ENCODE peak calls at places on chromosome 1, in nine cellular contexts. O is lung microvascular endothelial cell; Z is psoas muscle; R is ELR; J is activated CD4-positive, alpha-beta T cell treated with anti-CD3 and anti-CD28 coated beads, Interleukin-2, amount 50 U/mL, for 1 hour; Y is T-cell; L is AG08395; K is NCI-H82; F is NCI-H510A. M is an unnamed sample.

GRCh38 chr1:245575710-245576109 is 420.9 kb downstream of the KIF26B start:
- DNase-seq in O (no peak), Z (no peak), R (no peak), J (no peak), Y (no peak), L (no peak), K (no peak), F (no peak), M (no peak)

GRCh38 chr1:9289724-9290493 is 2.8 kb upstream of the SPSB1 start:
- DNase-seq in O (peak; percentile 77), Z (peak; percentile 88), R (peak; percentile 88), J (no peak), Y (no peak), L (peak; percentile 70), K (peak; percentile 24), F (no peak), M (peak; percentile 75)

GRCh38 chr1:233440952-233441401 is 113.5 kb downstream of the MAP3K21 start:
- DNase-seq in O (peak; percentile 51), Z (no peak), R (peak; percentile 65), J (no peak), Y (no peak), L (peak; percentile 61), K (peak; percentile 80), F (peak; percentile 29), M (peak; percentile 43)

GRCh38 chr1:234997201-234998173 is 131.2 kb downstream of the TOMM20 start:
- DNase-seq in O (peak; percentile 99), Z (peak; percentile 100), R (peak; percentile 99), J (no peak), Y (no peak), L (peak; percentile 96), K (no peak), F (peak; percentile 48), M (peak; percentile 99)

GRCh38 chr1:67130673-67131072 is 4.1 kb downstream of the C1orf141 start:
- DNase-seq in O (no peak), Z (no peak), R (no peak), J (no peak), Y (no peak), L (no peak), K (no peak), F (no peak), M (no peak)

GRCh38 chr1:74995848-74996247 is 138.3 kb upstream of the LHX8 start:
- DNase-seq in O (no peak), Z (no peak), R (no peak), J (no peak), Y (no peak), L (no peak), K (no peak), F (no peak), M (no peak)

GRCh38 chr1:178418284-178418955 is 78.3 kb downstream of the CLEC20A start:
- DNase-seq in O (no peak), Z (no peak), R (no peak), J (no peak), Y (no peak), L (no peak), K (no peak), F (no peak), M (no peak)

GRCh38 chr1:94526581-94526980 is 15.0 kb downstream of the F3 start:
- DNase-seq in O (no peak), Z (no peak), R (no peak), J (no peak), Y (no peak), L (no peak), K (no peak), F (no peak), M (no peak)

GRCh38 chr1:40389871-40390560 is 16.5 kb downstream of the SMAP2 start:
- DNase-seq in O (no peak), Z (no peak), R (no peak), J (no peak), Y (peak; percentile 44), L (peak; percentile 82), K (no peak), F (no peak), M (no peak)

GRCh38 chr1:205688681-205689080 is 8.4 kb upstream of the SLC45A3 start:
- DNase-seq in O (no peak), Z (no peak), R (no peak), J (no peak), Y (no peak), L (no peak), K (no peak), F (no peak), M (no peak)

GRCh38 chr1:17217607-17218006 is 12.7 kb downstream of the PADI1 start:
- DNase-seq in O (no peak), Z (no peak), R (no peak), J (no peak), Y (no peak), L (no peak), K (no peak), F (no peak), M (no peak)

GRCh38 chr1:68958957-68959356 is 462.1 kb upstream of the DEPDC1 start:
- DNase-seq in O (no peak), Z (no peak), R (no peak), J (no peak), Y (no peak), L (no peak), K (no peak), F (no peak), M (no peak)

GRCh38 chr1:219467524-219467923 is 145.4 kb downstream of the ZC3H11B start:
- DNase-seq in O (no peak), Z (no peak), R (no peak), J (no peak), Y (no peak), L (peak; percentile 24), K (no peak), F (no peak), M (no peak)

GRCh38 chr1:219088778-219089557 is 84.7 kb upstream of the LYPLAL1 start:
- DNase-seq in O (peak; percentile 57), Z (peak; percentile 74), R (peak; percentile 95), J (no peak), Y (no peak), L (peak; percentile 83), K (no peak), F (no peak), M (peak; percentile 98)

GRCh38 chr1:35851175-35851869 is 31.7 kb upstream of the AGO1 start:
- DNase-seq in O (no peak), Z (no peak), R (no peak), J (no peak), Y (no peak), L (peak; percentile 45), K (no peak), F (no peak), M (no peak)

GRCh38 chr1:232987741-232988140 is 37.3 kb downstream of the NTPCR start:
- DNase-seq in O (no peak), Z (no peak), R (no peak), J (no peak), Y (no peak), L (no peak), K (no peak), F (no peak), M (no peak)

GRCh38 chr1:7371926-7372325 is 399.2 kb upstream of the VAMP3 start:
- DNase-seq in O (no peak), Z (no peak), R (no peak), J (no peak), Y (no peak), L (no peak), K (peak; percentile 42), F (no peak), M (no peak)

GRCh38 chr1:54413732-54414131 is 7.5 kb upstream of the SSBP3 start:
- DNase-seq in O (no peak), Z (peak; percentile 27), R (no peak), J (no peak), Y (no peak), L (no peak), K (no peak), F (peak; percentile 21), M (no peak)

GRCh38 chr1:211653907-211654553 is 21.4 kb downstream of the NEK2 start:
- DNase-seq in O (peak; percentile 65), Z (no peak), R (peak; percentile 66), J (no peak), Y (no peak), L (peak; percentile 19), K (no peak), F (no peak), M (no peak)

GRCh38 chr1:159991513-159991912 is 37.5 kb upstream of the SLAMF9 start:
- DNase-seq in O (peak; percentile 40), Z (no peak), R (peak; percentile 22), J (no peak), Y (no peak), L (peak; percentile 17), K (no peak), F (no peak), M (no peak)

GRCh38 chr1:47686731-47687617 is 249.1 kb downstream of the FOXD2 start:
- DNase-seq in O (no peak), Z (no peak), R (no peak), J (no peak), Y (no peak), L (no peak), K (no peak), F (no peak), M (no peak)

GRCh38 chr1:65527211-65527610 is 106.7 kb downstream of the LEPR start:
- DNase-seq in O (peak; percentile 79), Z (no peak), R (peak; percentile 72), J (no peak), Y (no peak), L (peak; percentile 69), K (no peak), F (no peak), M (no peak)